ENCODE peak calls at places on chromosomes 2 and 18, in ten cellular contexts. S is heart left ventricle; O is epithelial cell of esophagus; A is GM12865; H is SK-N-SH; C is HCT116; L is CD8-positive, alpha-beta T cell; E is testis; Y is AG04450; U is CD8-positive, alpha-beta memory T cell. Q is an unnamed sample.

GRCh38 chr2:71545572-71546274 is 92.4 kb downstream of the DYSF start:
- DNase-seq in C (peak), H (peak), A (peak), Y (peak), S (no peak), E (peak), L (peak), U (no peak), O (peak), Q (peak)

GRCh38 chr18:61400714-61401113 is 67.5 kb downstream of the CDH20 start:
- DNase-seq in C (no peak), Y (peak), E (no peak), S (no peak), A (no peak), U (no peak), L (no peak), O (peak), H (no peak), Q (no peak)

GRCh38 chr2:5938566-5938896 is 246.3 kb downstream of the SOX11 start:
- DNase-seq in A (no peak), S (no peak), H (no peak), C (no peak), L (no peak), Y (no peak), O (no peak), U (no peak), E (no peak), Q (no peak)

GRCh38 chr2:182639971-182640370 is 76.1 kb upstream of the DNAJC10 start:
- DNase-seq in Y (no peak), O (no peak), U (no peak), C (no peak), S (no peak), L (no peak), E (no peak), A (no peak), H (no peak), Q (no peak)

GRCh38 chr2:241689306-241689705 is 2.7 kb upstream of the DTYMK start:
- DNase-seq in U (no peak), Y (no peak), E (no peak), C (no peak), H (no peak), A (no peak), L (no peak), O (no peak), S (no peak), Q (no peak)

GRCh38 chr2:138293045-138293444 is 208.5 kb upstream of the SPOPL start:
- DNase-seq in H (no peak), L (no peak), Y (no peak), S (no peak), E (no peak), U (no peak), A (peak), C (no peak), O (no peak), Q (no peak)

GRCh38 chr2:225841314-225841713 is 441.8 kb downstream of the NYAP2 start:
- DNase-seq in E (no peak), O (no peak), S (no peak), L (no peak), A (no peak), Y (no peak), C (no peak), U (no peak), H (no peak), Q (no peak)

GRCh38 chr18:55090566-55091187 is 131.4 kb upstream of the CCDC68 start:
- DNase-seq in E (no peak), U (no peak), A (no peak), H (no peak), O (no peak), S (no peak), Y (no peak), L (no peak), C (no peak), Q (no peak)

GRCh38 chr2:88481937-88482336 is 29.4 kb upstream of the FOXI3 start:
- DNase-seq in A (no peak), E (no peak), O (peak), C (no peak), H (no peak), U (no peak), S (no peak), L (no peak), Y (no peak), Q (no peak)

GRCh38 chr2:213129311-213129710 is 22.1 kb downstream of the IKZF2 start:
- DNase-seq in E (no peak), S (no peak), A (no peak), L (no peak), Y (no peak), O (no peak), U (no peak), C (no peak), H (no peak), Q (no peak)

GRCh38 chr2:28617502-28618184 is 121.8 kb downstream of the PLB1 start:
- DNase-seq in E (no peak), S (no peak), U (no peak), A (no peak), Y (no peak), O (peak), L (no peak), C (no peak), H (no peak), Q (no peak)

GRCh38 chr2:10835052-10835970 is 22.7 kb upstream of the PDIA6 start:
- DNase-seq in L (peak), S (peak), E (peak), O (peak), Y (no peak), A (peak), C (peak), H (peak), U (peak), Q (peak)

GRCh38 chr2:23412556-23413155 is 27.7 kb downstream of the KLHL29 start:
- DNase-seq in C (no peak), S (no peak), E (no peak), H (no peak), O (peak), A (no peak), Y (no peak), U (no peak), L (no peak), Q (no peak)

GRCh38 chr2:186431306-186431705 is 54.8 kb upstream of the ZC3H15 start:
- DNase-seq in H (no peak), U (no peak), Y (no peak), O (no peak), L (no peak), E (no peak), S (no peak), C (no peak), A (no peak), Q (no peak)

GRCh38 chr2:11466307-11467125 is 555 bp upstream of the E2F6 start:
- DNase-seq in Y (no peak), U (no peak), A (peak), S (no peak), L (no peak), H (no peak), C (no peak), E (no peak), O (peak), Q (no peak)

GRCh38 chr18:9380571-9381390 is 46.2 kb downstream of the TWSG1 start:
- DNase-seq in C (no peak), Y (peak), E (no peak), S (no peak), H (no peak), U (no peak), O (no peak), L (no peak), A (no peak), Q (no peak)

GRCh38 chr2:70557171-70557838 is 3.7 kb upstream of the TGFA start:
- DNase-seq in O (peak), S (no peak), C (no peak), A (no peak), E (peak), L (no peak), H (no peak), U (no peak), Y (no peak), Q (no peak)

GRCh38 chr18:37282386-37283037 is 283.1 kb downstream of the CELF4 start:
- DNase-seq in S (no peak), Y (no peak), E (no peak), L (no peak), O (no peak), U (no peak), A (peak), C (no peak), H (peak), Q (no peak)

GRCh38 chr2:31212659-31213058 is 4.7 kb downstream of the CAPN14 start:
- DNase-seq in L (no peak), H (no peak), E (no peak), A (no peak), O (no peak), Y (no peak), U (no peak), C (no peak), S (no peak), Q (no peak)

GRCh38 chr2:31213883-31214637 is 3.3 kb downstream of the CAPN14 start:
- DNase-seq in A (no peak), H (no peak), Y (no peak), L (no peak), C (no peak), E (no peak), O (no peak), U (no peak), S (no peak), Q (no peak)

GRCh38 chr2:31213063-31213882 is 4.0 kb downstream of the CAPN14 start:
- DNase-seq in L (no peak), E (no peak), O (peak), U (no peak), S (no peak), C (no peak), A (no peak), Y (no peak), H (no peak), Q (no peak)

GRCh38 chr2:31216734-31217133 is 581 bp downstream of the CAPN14 start:
- DNase-seq in L (no peak), E (no peak), H (no peak), A (peak), Y (no peak), S (no peak), C (no peak), U (no peak), O (no peak), Q (no peak)

DNA sequence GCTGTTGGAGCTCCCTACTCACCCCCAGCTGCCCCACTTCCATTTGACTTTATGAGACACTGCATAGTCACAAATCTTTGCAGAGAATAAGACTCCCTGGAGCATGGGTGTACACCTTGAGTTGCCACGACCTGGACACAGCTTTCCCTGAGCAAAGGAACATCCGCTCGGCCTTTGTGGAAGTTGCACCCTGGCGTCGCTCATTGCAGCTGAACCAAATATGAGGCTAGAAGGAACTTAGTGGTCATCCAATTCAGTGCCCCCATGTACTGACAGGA is 2.7 kb downstream of the CAPN14 start:
- DNase-seq in U (no peak), A (no peak), H (no peak), L (no peak), S (no peak), C (no peak), E (no peak), O (no peak), Y (no peak), Q (no peak)
- H3K4me3 ChIP-seq in U (no peak), A (no peak), H (no peak), L (no peak), S (no peak), C (no peak), E (no peak), O (no peak), Y (no peak), Q (no peak)

GRCh38 chr18:28174181-28174906 is 2.6 kb downstream of the CDH2 start:
- DNase-seq in H (no peak), S (no peak), O (no peak), Y (no peak), A (no peak), E (no peak), U (no peak), C (no peak), L (no peak), Q (no peak)
- H3K4me3 ChIP-seq in H (peak), S (peak), O (no peak), Y (no peak), A (no peak), E (peak), U (no peak), C (no peak), L (no peak), Q (peak)

GRCh38 chr2:231687961-231688360 is 20.4 kb upstream of the PTMA start:
- DNase-seq in U (no peak), E (no peak), Y (no peak), A (no peak), L (no peak), H (no peak), S (no peak), O (no peak), C (no peak), Q (no peak)
- H3K4me3 ChIP-seq in U (no peak), E (no peak), Y (no peak), A (no peak), L (no peak), H (no peak), S (no peak), O (no peak), C (no peak), Q (peak)

GRCh38 chr2:172877826-172878225 is 142.2 kb downstream of the RAPGEF4 start:
- DNase-seq in A (no peak), H (no peak), S (no peak), L (no peak), E (no peak), U (no peak), Y (no peak), C (no peak), O (peak), Q (no peak)
- H3K4me3 ChIP-seq in A (no peak), H (no peak), S (no peak), L (no peak), E (no peak), U (no peak), Y (no peak), C (no peak), O (no peak), Q (no peak)